ENCODE peak calls at places on chromosomes 7 and 10, in six cellular contexts. One of them, this sample, is unnamed.

GRCh38 chr7:22387583-22387982 is 30.6 kb upstream of the RAPGEF5 start:
- DNase-seq in IMR-90: peak; percentile 18
- DNase-seq in NCI-H1105: no peak
- DNase-seq in AG09309: peak; percentile 78
- DNase-seq in endothelial cell: no peak
- DNase-seq in choroid plexus epithelial cell: peak; percentile 77
- DNase-seq in this sample: no peak

GRCh38 chr7:93958216-93958615 is 36.7 kb downstream of the GNG11 start:
- DNase-seq in IMR-90: peak; percentile 74
- DNase-seq in NCI-H1105: no peak
- DNase-seq in AG09309: no peak
- DNase-seq in endothelial cell: no peak
- DNase-seq in choroid plexus epithelial cell: peak; percentile 23
- DNase-seq in this sample: no peak

GRCh38 chr10:62582804-62583208 is 208.6 kb downstream of the ZNF365 start:
- DNase-seq in IMR-90: peak; percentile 98
- DNase-seq in NCI-H1105: no peak
- DNase-seq in AG09309: peak; percentile 96
- DNase-seq in endothelial cell: no peak
- DNase-seq in choroid plexus epithelial cell: peak; percentile 98
- DNase-seq in this sample: no peak

GRCh38 chr7:36486336-36486735 is 96.7 kb downstream of the ANLN start:
- DNase-seq in IMR-90: no peak
- DNase-seq in NCI-H1105: no peak
- DNase-seq in AG09309: no peak
- DNase-seq in endothelial cell: no peak
- DNase-seq in choroid plexus epithelial cell: no peak
- DNase-seq in this sample: no peak

GRCh38 chr10:110636932-110637557 is 7.1 kb upstream of the RBM20 start:
- DNase-seq in IMR-90: no peak
- DNase-seq in NCI-H1105: no peak
- DNase-seq in AG09309: no peak
- DNase-seq in endothelial cell: no peak
- DNase-seq in choroid plexus epithelial cell: no peak
- DNase-seq in this sample: no peak

GRCh38 chr10:13515467-13515866 is 13.3 kb downstream of the BEND7 start:
- DNase-seq in IMR-90: no peak
- DNase-seq in NCI-H1105: no peak
- DNase-seq in AG09309: no peak
- DNase-seq in endothelial cell: no peak
- DNase-seq in choroid plexus epithelial cell: no peak
- DNase-seq in this sample: no peak

GRCh38 chr7:38699481-38699880 is 68.3 kb upstream of the AMPH start:
- DNase-seq in IMR-90: peak; percentile 50
- DNase-seq in NCI-H1105: no peak
- DNase-seq in AG09309: peak; percentile 35
- DNase-seq in endothelial cell: no peak
- DNase-seq in choroid plexus epithelial cell: peak; percentile 47
- DNase-seq in this sample: no peak

GRCh38 chr10:110747609-110748464 is 103.7 kb downstream of the RBM20 start:
- DNase-seq in IMR-90: no peak
- DNase-seq in NCI-H1105: no peak
- DNase-seq in AG09309: no peak
- DNase-seq in endothelial cell: no peak
- DNase-seq in choroid plexus epithelial cell: peak; percentile 72
- DNase-seq in this sample: no peak

GRCh38 chr10:78634835-78635234 is 433.9 kb upstream of the ZMIZ1 start:
- DNase-seq in IMR-90: peak; percentile 34
- DNase-seq in NCI-H1105: no peak
- DNase-seq in AG09309: no peak
- DNase-seq in endothelial cell: no peak
- DNase-seq in choroid plexus epithelial cell: peak; percentile 18
- DNase-seq in this sample: no peak

GRCh38 chr10:31836569-31837406 is 91.8 kb downstream of the ARHGAP12 start:
- DNase-seq in IMR-90: peak; percentile 48
- DNase-seq in NCI-H1105: no peak
- DNase-seq in AG09309: no peak
- DNase-seq in endothelial cell: peak; percentile 31
- DNase-seq in choroid plexus epithelial cell: peak; percentile 80
- DNase-seq in this sample: no peak

GRCh38 chr7:92809397-92810241 is 26.8 kb downstream of the CDK6 start:
- DNase-seq in IMR-90: peak; percentile 97
- DNase-seq in NCI-H1105: no peak
- DNase-seq in AG09309: peak; percentile 75
- DNase-seq in endothelial cell: peak; percentile 24
- DNase-seq in choroid plexus epithelial cell: peak; percentile 97
- DNase-seq in this sample: no peak

GRCh38 chr10:114306116-114306973 is 67.3 kb downstream of the VWA2 start:
- DNase-seq in IMR-90: peak; percentile 94
- DNase-seq in NCI-H1105: no peak
- DNase-seq in AG09309: peak; percentile 69
- DNase-seq in endothelial cell: no peak
- DNase-seq in choroid plexus epithelial cell: peak; percentile 93
- DNase-seq in this sample: peak; percentile 21

GRCh38 chr7:48182736-48183369 is 11.6 kb downstream of the ABCA13 start:
- DNase-seq in IMR-90: peak; percentile 70
- DNase-seq in NCI-H1105: no peak
- DNase-seq in AG09309: peak; percentile 35
- DNase-seq in endothelial cell: no peak
- DNase-seq in choroid plexus epithelial cell: peak; percentile 78
- DNase-seq in this sample: no peak

GRCh38 chr10:36779238-36779846 is 346.1 kb upstream of the ANKRD30A start:
- DNase-seq in IMR-90: peak; percentile 81
- DNase-seq in NCI-H1105: no peak
- DNase-seq in AG09309: peak; percentile 62
- DNase-seq in endothelial cell: peak; percentile 51
- DNase-seq in choroid plexus epithelial cell: peak; percentile 91
- DNase-seq in this sample: no peak

GRCh38 chr7:74061840-74062539 is 21.6 kb upstream of the LIMK1 start:
- DNase-seq in IMR-90: peak; percentile 91
- DNase-seq in NCI-H1105: no peak
- DNase-seq in AG09309: peak; percentile 85
- DNase-seq in endothelial cell: no peak
- DNase-seq in choroid plexus epithelial cell: peak; percentile 96
- DNase-seq in this sample: peak; percentile 29

GRCh38 chr10:112949875-112950507 is at the start of gene TCF7L2:
- DNase-seq in IMR-90: peak; percentile 95
- DNase-seq in NCI-H1105: peak; percentile 74
- DNase-seq in AG09309: peak; percentile 81
- DNase-seq in endothelial cell: peak; percentile 94
- DNase-seq in choroid plexus epithelial cell: peak; percentile 98
- DNase-seq in this sample: peak; percentile 73

GRCh38 chr10:34078798-34079470 is 736.2 kb downstream of the PARD3 start:
- DNase-seq in IMR-90: no peak
- DNase-seq in NCI-H1105: no peak
- DNase-seq in AG09309: peak; percentile 7
- DNase-seq in endothelial cell: no peak
- DNase-seq in choroid plexus epithelial cell: peak; percentile 50
- DNase-seq in this sample: no peak

GRCh38 chr7:151632750-151633515 is 113.2 kb upstream of the RHEB start:
- DNase-seq in IMR-90: peak; percentile 23
- DNase-seq in NCI-H1105: no peak
- DNase-seq in AG09309: no peak
- DNase-seq in endothelial cell: peak; percentile 35
- DNase-seq in choroid plexus epithelial cell: peak; percentile 71
- DNase-seq in this sample: no peak

GRCh38 chr10:52986120-52986519 is 213.5 kb upstream of the MBL2 start:
- DNase-seq in IMR-90: no peak
- DNase-seq in NCI-H1105: no peak
- DNase-seq in AG09309: no peak
- DNase-seq in endothelial cell: no peak
- DNase-seq in choroid plexus epithelial cell: no peak
- DNase-seq in this sample: no peak

GRCh38 chr10:88319960-88320517 is 263.1 kb downstream of the RNLS start:
- DNase-seq in IMR-90: no peak
- DNase-seq in NCI-H1105: no peak
- DNase-seq in AG09309: no peak
- DNase-seq in endothelial cell: no peak
- DNase-seq in choroid plexus epithelial cell: no peak
- DNase-seq in this sample: no peak

GRCh38 chr7:43750016-43750887 is 8.2 kb upstream of the BLVRA start:
- DNase-seq in IMR-90: peak; percentile 65
- DNase-seq in NCI-H1105: no peak
- DNase-seq in AG09309: no peak
- DNase-seq in endothelial cell: no peak
- DNase-seq in choroid plexus epithelial cell: no peak
- DNase-seq in this sample: no peak

GRCh38 chr7:46207931-46208634 is 287.0 kb upstream of the IGFBP3 start:
- DNase-seq in IMR-90: no peak
- DNase-seq in NCI-H1105: no peak
- DNase-seq in AG09309: no peak
- DNase-seq in endothelial cell: no peak
- DNase-seq in choroid plexus epithelial cell: no peak
- DNase-seq in this sample: no peak

GRCh38 chr7:32501522-32501921 is 6.2 kb downstream of the AVL9 start:
- DNase-seq in IMR-90: peak; percentile 66
- DNase-seq in NCI-H1105: no peak
- DNase-seq in AG09309: no peak
- DNase-seq in endothelial cell: no peak
- DNase-seq in choroid plexus epithelial cell: peak; percentile 47
- DNase-seq in this sample: no peak

GRCh38 chr7:137441451-137441850 is 97.9 kb upstream of the PTN start:
- DNase-seq in IMR-90: no peak
- DNase-seq in NCI-H1105: no peak
- DNase-seq in AG09309: no peak
- DNase-seq in endothelial cell: no peak
- DNase-seq in choroid plexus epithelial cell: no peak
- DNase-seq in this sample: no peak

GRCh38 chr7:131546583-131547111 is 9.8 kb downstream of the PODXL start:
- DNase-seq in IMR-90: no peak
- DNase-seq in NCI-H1105: no peak
- DNase-seq in AG09309: no peak
- DNase-seq in endothelial cell: peak; percentile 70
- DNase-seq in choroid plexus epithelial cell: no peak
- DNase-seq in this sample: no peak

GRCh38 chr10:119446441-119447277 is 95.9 kb downstream of the RGS10 start:
- DNase-seq in IMR-90: no peak
- DNase-seq in NCI-H1105: no peak
- DNase-seq in AG09309: no peak
- DNase-seq in endothelial cell: no peak
- DNase-seq in choroid plexus epithelial cell: no peak
- DNase-seq in this sample: no peak

GRCh38 chr7:105871142-105871541 is 5.3 kb downstream of the ATXN7L1 start:
- DNase-seq in IMR-90: no peak
- DNase-seq in NCI-H1105: no peak
- DNase-seq in AG09309: no peak
- DNase-seq in endothelial cell: no peak
- DNase-seq in choroid plexus epithelial cell: no peak
- DNase-seq in this sample: no peak

GRCh38 chr10:22451346-22451745 is 106.0 kb downstream of the SPAG6 start:
- DNase-seq in IMR-90: no peak
- DNase-seq in NCI-H1105: no peak
- DNase-seq in AG09309: no peak
- DNase-seq in endothelial cell: no peak
- DNase-seq in choroid plexus epithelial cell: no peak
- DNase-seq in this sample: no peak

GRCh38 chr7:91066627-91067026 is 197.6 kb upstream of the FZD1 start:
- DNase-seq in IMR-90: no peak
- DNase-seq in NCI-H1105: no peak
- DNase-seq in AG09309: no peak
- DNase-seq in endothelial cell: no peak
- DNase-seq in choroid plexus epithelial cell: no peak
- DNase-seq in this sample: no peak

GRCh38 chr10:121516483-121516882 is 81.8 kb downstream of the FGFR2 start:
- DNase-seq in IMR-90: no peak
- DNase-seq in NCI-H1105: no peak
- DNase-seq in AG09309: no peak
- DNase-seq in endothelial cell: no peak
- DNase-seq in choroid plexus epithelial cell: no peak
- DNase-seq in this sample: no peak

GRCh38 chr10:58264780-58265179 is 2.9 kb downstream of the IPMK start:
- DNase-seq in IMR-90: no peak
- DNase-seq in NCI-H1105: no peak
- DNase-seq in AG09309: no peak
- DNase-seq in endothelial cell: no peak
- DNase-seq in choroid plexus epithelial cell: no peak
- DNase-seq in this sample: no peak

GRCh38 chr10:84261236-84261635 is 16.4 kb downstream of the RGR start:
- DNase-seq in IMR-90: no peak
- DNase-seq in NCI-H1105: no peak
- DNase-seq in AG09309: no peak
- DNase-seq in endothelial cell: no peak
- DNase-seq in choroid plexus epithelial cell: no peak
- DNase-seq in this sample: no peak

GRCh38 chr7:95412075-95412474 is 15.9 kb upstream of the PON3 start:
- DNase-seq in IMR-90: no peak
- DNase-seq in NCI-H1105: no peak
- DNase-seq in AG09309: no peak
- DNase-seq in endothelial cell: no peak
- DNase-seq in choroid plexus epithelial cell: no peak
- DNase-seq in this sample: no peak

GRCh38 chr7:22728416-22729029 is 1.5 kb downstream of the IL6 start:
- DNase-seq in IMR-90: peak; percentile 71
- DNase-seq in NCI-H1105: peak; percentile 29
- DNase-seq in AG09309: no peak
- DNase-seq in endothelial cell: peak; percentile 15
- DNase-seq in choroid plexus epithelial cell: peak; percentile 68
- DNase-seq in this sample: no peak

GRCh38 chr7:50714851-50715250 is 67.8 kb downstream of the GRB10 start:
- DNase-seq in IMR-90: no peak
- DNase-seq in NCI-H1105: no peak
- DNase-seq in AG09309: no peak
- DNase-seq in endothelial cell: no peak
- DNase-seq in choroid plexus epithelial cell: no peak
- DNase-seq in this sample: no peak

GRCh38 chr10:110840225-110840922 is 31.4 kb upstream of the PDCD4 start:
- DNase-seq in IMR-90: no peak
- DNase-seq in NCI-H1105: no peak
- DNase-seq in AG09309: no peak
- DNase-seq in endothelial cell: no peak
- DNase-seq in choroid plexus epithelial cell: peak; percentile 68
- DNase-seq in this sample: no peak

GRCh38 chr7:23721456-23721855 is 11.4 kb downstream of the STK31 start:
- DNase-seq in IMR-90: no peak
- DNase-seq in NCI-H1105: no peak
- DNase-seq in AG09309: no peak
- DNase-seq in endothelial cell: no peak
- DNase-seq in choroid plexus epithelial cell: no peak
- DNase-seq in this sample: no peak

GRCh38 chr10:132301371-132302330 is 6.1 kb downstream of the STK32C start:
- DNase-seq in IMR-90: no peak
- DNase-seq in NCI-H1105: no peak
- DNase-seq in AG09309: no peak
- DNase-seq in endothelial cell: no peak
- DNase-seq in choroid plexus epithelial cell: no peak
- DNase-seq in this sample: no peak

GRCh38 chr7:83655951-83656556 is 7.1 kb upstream of the SEMA3E start:
- DNase-seq in IMR-90: peak; percentile 61
- DNase-seq in NCI-H1105: peak; percentile 52
- DNase-seq in AG09309: peak; percentile 4
- DNase-seq in endothelial cell: peak; percentile 50
- DNase-seq in choroid plexus epithelial cell: peak; percentile 81
- DNase-seq in this sample: no peak